ENCODE peak calls at places on chromosomes 4 and X, in ten cellular contexts. S is tibial nerve, E is transverse colon, B is A549, F is testis, K is body of pancreas, C is erythroblast, T is lower leg skin, M is ovary, Y is esophagus muscularis mucosa. N is an unnamed sample.

GRCh38 chr4:112172180-112172579 is 26.9 kb downstream of the FAM241A start:
- DNase-seq in S (no peak), E (no peak), B (no peak), F (no peak), K (no peak), C (no peak), T (no peak), M (no peak), Y (no peak), N (no peak)

GRCh38 chrX:47723689-47724088 is 64.7 kb upstream of the UXT start:
- DNase-seq in S (no peak), E (no peak), B (peak), F (no peak), K (peak), C (peak), T (no peak), M (no peak), Y (no peak), N (no peak)

GRCh38 chr4:86223472-86223871 is 136.4 kb downstream of the MAPK10 start:
- DNase-seq in S (no peak), E (no peak), B (peak), F (no peak), K (no peak), C (peak), T (no peak), M (no peak), Y (no peak), N (no peak)

GRCh38 chr4:159071178-159071968 is 31.5 kb upstream of the RAPGEF2 start:
- DNase-seq in S (no peak), E (no peak), B (peak), F (no peak), K (no peak), C (no peak), T (no peak), M (no peak), Y (peak), N (peak)

GRCh38 chrX:3393581-3394111 is 47.2 kb upstream of the MXRA5 start:
- DNase-seq in S (no peak), E (no peak), B (no peak), F (no peak), K (no peak), C (no peak), T (no peak), M (no peak), Y (no peak), N (no peak)

GRCh38 chrX:9595131-9595530 is 130.3 kb downstream of the TBL1X start:
- DNase-seq in S (no peak), E (no peak), B (no peak), F (no peak), K (no peak), C (no peak), T (peak), M (no peak), Y (no peak), N (no peak)

GRCh38 chr4:108937066-108937465 is 174.2 kb upstream of the ETNPPL start:
- DNase-seq in S (no peak), E (no peak), B (no peak), F (no peak), K (no peak), C (no peak), T (no peak), M (no peak), Y (no peak), N (no peak)

GRCh38 chr4:168739851-168740250 is 243.0 kb downstream of the PALLD start:
- DNase-seq in S (no peak), E (no peak), B (no peak), F (no peak), K (no peak), C (no peak), T (no peak), M (no peak), Y (no peak), N (no peak)

GRCh38 chrX:79259073-79259689 is 108.0 kb downstream of the ITM2A start:
- DNase-seq in S (no peak), E (no peak), B (no peak), F (no peak), K (no peak), C (no peak), T (no peak), M (no peak), Y (no peak), N (no peak)

GRCh38 chrX:21153503-21153902 is 220.7 kb upstream of the CNKSR2 start:
- DNase-seq in S (peak), E (no peak), B (peak), F (peak), K (no peak), C (no peak), T (no peak), M (no peak), Y (no peak), N (no peak)

GRCh38 chrX:8748855-8749254 is 16.9 kb upstream of the ANOS1 start:
- DNase-seq in S (no peak), E (no peak), B (peak), F (no peak), K (no peak), C (peak), T (no peak), M (no peak), Y (no peak), N (no peak)

GRCh38 chr4:1405636-1406415 is 416 bp downstream of the NKX1-1 start:
- DNase-seq in S (no peak), E (no peak), B (no peak), F (peak), K (no peak), C (no peak), T (peak), M (no peak), Y (no peak), N (peak)

GRCh38 chr4:54727346-54727745 is 69.6 kb downstream of the KIT start:
- DNase-seq in S (no peak), E (no peak), B (no peak), F (no peak), K (no peak), C (no peak), T (no peak), M (no peak), Y (no peak), N (no peak)

GRCh38 chr4:150482581-150482980 is 99.4 kb upstream of the MAB21L2 start:
- DNase-seq in S (no peak), E (no peak), B (no peak), F (no peak), K (no peak), C (no peak), T (no peak), M (no peak), Y (no peak), N (no peak)

GRCh38 chrX:71950066-71950465 is 39.4 kb downstream of the NHSL2 start:
- DNase-seq in S (no peak), E (no peak), B (no peak), F (no peak), K (no peak), C (no peak), T (no peak), M (no peak), Y (no peak), N (no peak)

GRCh38 chr4:148444296-148445070 is 2.3 kb upstream of the NR3C2 start:
- DNase-seq in S (no peak), E (peak), B (no peak), F (peak), K (peak), C (peak), T (peak), M (peak), Y (no peak), N (peak)

GRCh38 chrX:2751291-2751690 is 549 bp upstream of the XG start:
- DNase-seq in S (no peak), E (no peak), B (no peak), F (no peak), K (no peak), C (no peak), T (no peak), M (no peak), Y (no peak), N (no peak)

GRCh38 chrX:31213941-31214340 is 142.1 kb upstream of the FTHL17 start:
- DNase-seq in S (no peak), E (no peak), B (no peak), F (no peak), K (peak), C (peak), T (no peak), M (no peak), Y (no peak), N (no peak)

GRCh38 chr4:126955292-126956191 is 677.2 kb upstream of the INTU start:
- DNase-seq in S (no peak), E (no peak), B (no peak), F (peak), K (no peak), C (no peak), T (no peak), M (no peak), Y (no peak), N (no peak)

GRCh38 chrX:40158036-40158706 is 60.4 kb upstream of the BCOR start:
- DNase-seq in S (no peak), E (no peak), B (peak), F (no peak), K (no peak), C (peak), T (no peak), M (peak), Y (no peak), N (no peak)

GRCh38 chr4:105139646-105140045 is 7.0 kb upstream of the TET2 start:
- DNase-seq in S (no peak), E (no peak), B (no peak), F (no peak), K (no peak), C (no peak), T (no peak), M (no peak), Y (no peak), N (no peak)

GRCh38 chr4:95949136-95949765 is 109.4 kb downstream of the PDHA2 start:
- DNase-seq in S (no peak), E (no peak), B (no peak), F (no peak), K (no peak), C (no peak), T (no peak), M (no peak), Y (no peak), N (no peak)

GRCh38 chr4:148203056-148203898 is 238.9 kb downstream of the NR3C2 start:
- DNase-seq in S (no peak), E (no peak), B (no peak), F (no peak), K (peak), C (no peak), T (no peak), M (no peak), Y (no peak), N (no peak)

GRCh38 chrX:15714529-15714928 is 23.5 kb upstream of the CA5B start:
- DNase-seq in S (no peak), E (no peak), B (no peak), F (peak), K (peak), C (no peak), T (no peak), M (no peak), Y (no peak), N (no peak)

GRCh38 chr4:83490876-83491450 is 6.1 kb upstream of the ABRAXAS1 start:
- DNase-seq in S (no peak), E (no peak), B (peak), F (no peak), K (no peak), C (peak), T (no peak), M (no peak), Y (no peak), N (no peak)

GRCh38 chrX:16917120-16917519 is 29.3 kb upstream of the REPS2 start:
- DNase-seq in S (no peak), E (no peak), B (no peak), F (no peak), K (no peak), C (no peak), T (no peak), M (no peak), Y (no peak), N (no peak)

GRCh38 chr4:101782546-101782945 is 8.0 kb upstream of the BANK1 start:
- DNase-seq in S (no peak), E (no peak), B (no peak), F (no peak), K (no peak), C (no peak), T (no peak), M (no peak), Y (no peak), N (no peak)

GRCh38 chr4:1508161-1509160 is 102.2 kb upstream of the NKX1-1 start:
- DNase-seq in S (no peak), E (no peak), B (no peak), F (no peak), K (peak), C (no peak), T (peak), M (no peak), Y (no peak), N (no peak)

GRCh38 chrX:5080812-5081211 is 1147.9 kb downstream of the NLGN4X start:
- DNase-seq in S (no peak), E (no peak), B (no peak), F (no peak), K (no peak), C (no peak), T (no peak), M (no peak), Y (no peak), N (no peak)

GRCh38 chr4:177879851-177880250 is 437.6 kb upstream of the AGA start:
- DNase-seq in S (no peak), E (no peak), B (peak), F (no peak), K (no peak), C (no peak), T (no peak), M (no peak), Y (no peak), N (no peak)

GRCh38 chrX:465418-465817 is 78.7 kb upstream of the PPP2R3B start:
- DNase-seq in S (no peak), E (no peak), B (no peak), F (no peak), K (no peak), C (no peak), T (no peak), M (no peak), Y (no peak), N (no peak)

GRCh38 chrX:53186363-53186762 is 38.6 kb downstream of the KDM5C start:
- DNase-seq in S (no peak), E (no peak), B (no peak), F (no peak), K (no peak), C (no peak), T (no peak), M (no peak), Y (no peak), N (no peak)

GRCh38 chr4:101346312-101346561 is 1.1 kb downstream of the PPP3CA start:
- DNase-seq in S (no peak), E (no peak), B (no peak), F (peak), K (no peak), C (no peak), T (no peak), M (no peak), Y (no peak), N (peak)

GRCh38 chr4:78938868-78939666 is at the start of gene PAQR3:
- DNase-seq in S (peak), E (peak), B (peak), F (peak), K (peak), C (peak), T (peak), M (peak), Y (no peak), N (peak)

GRCh38 chr4:69321153-69321729 is 41.0 kb downstream of the UGT2B28 start:
- DNase-seq in S (no peak), E (no peak), B (no peak), F (no peak), K (peak), C (peak), T (no peak), M (no peak), Y (no peak), N (peak)

GRCh38 chr4:127622923-127623754 is 9.6 kb upstream of the INTU start:
- DNase-seq in S (no peak), E (peak), B (peak), F (peak), K (peak), C (peak), T (peak), M (peak), Y (no peak), N (no peak)

GRCh38 chrX:40402771-40403533 is 177.8 kb upstream of the ATP6AP2 start:
- DNase-seq in S (peak), E (peak), B (peak), F (peak), K (peak), C (no peak), T (no peak), M (peak), Y (no peak), N (no peak)

GRCh38 chrX:131747173-131747572 is 203.3 kb downstream of the OR13H1 start:
- DNase-seq in S (no peak), E (peak), B (peak), F (no peak), K (peak), C (no peak), T (peak), M (peak), Y (no peak), N (no peak)

GRCh38 chrX:64093761-64094160 is 111.7 kb downstream of the AMER1 start:
- DNase-seq in S (no peak), E (no peak), B (peak), F (no peak), K (no peak), C (peak), T (no peak), M (no peak), Y (no peak), N (no peak)

GRCh38 chr4:113232194-113232593 is 182.7 kb downstream of the ANK2 start:
- DNase-seq in S (no peak), E (no peak), B (no peak), F (no peak), K (no peak), C (no peak), T (no peak), M (no peak), Y (no peak), N (no peak)
- TF ChIP-seq POLR2A in S (no peak), E (no peak), B (no peak), F (no peak), K (no peak), C (no peak), T (no peak), M (no peak), Y (no peak), N (no peak)

GRCh38 chrX:107000013-107000515 is at the start of gene MORC4:
- DNase-seq in S (peak), E (peak), B (peak), F (peak), K (peak), C (peak), T (peak), M (peak), Y (no peak), N (peak)
- TF ChIP-seq POLR2A in S (peak), E (peak), B (peak), F (no peak), K (peak), C (no peak), T (no peak), M (peak), Y (no peak), N (no peak)

GRCh38 chr4:6750302-6751221 is 32.0 kb upstream of the KIAA0232 start:
- DNase-seq in S (no peak), E (peak), B (no peak), F (no peak), K (no peak), C (no peak), T (no peak), M (no peak), Y (no peak), N (peak)

GRCh38 chr4:6747690-6748068 is 31.7 kb downstream of the BLOC1S4 start:
- DNase-seq in S (no peak), E (no peak), B (peak), F (peak), K (no peak), C (peak), T (no peak), M (no peak), Y (no peak), N (no peak)

GRCh38 chr4:6748286-6748685 is 32.3 kb downstream of the BLOC1S4 start:
- DNase-seq in S (no peak), E (no peak), B (no peak), F (no peak), K (no peak), C (no peak), T (no peak), M (no peak), Y (no peak), N (no peak)

GRCh38 chr4:6751611-6752485 is 30.7 kb upstream of the KIAA0232 start:
- DNase-seq in S (no peak), E (no peak), B (no peak), F (no peak), K (no peak), C (no peak), T (no peak), M (no peak), Y (no peak), N (no peak)

DNA sequence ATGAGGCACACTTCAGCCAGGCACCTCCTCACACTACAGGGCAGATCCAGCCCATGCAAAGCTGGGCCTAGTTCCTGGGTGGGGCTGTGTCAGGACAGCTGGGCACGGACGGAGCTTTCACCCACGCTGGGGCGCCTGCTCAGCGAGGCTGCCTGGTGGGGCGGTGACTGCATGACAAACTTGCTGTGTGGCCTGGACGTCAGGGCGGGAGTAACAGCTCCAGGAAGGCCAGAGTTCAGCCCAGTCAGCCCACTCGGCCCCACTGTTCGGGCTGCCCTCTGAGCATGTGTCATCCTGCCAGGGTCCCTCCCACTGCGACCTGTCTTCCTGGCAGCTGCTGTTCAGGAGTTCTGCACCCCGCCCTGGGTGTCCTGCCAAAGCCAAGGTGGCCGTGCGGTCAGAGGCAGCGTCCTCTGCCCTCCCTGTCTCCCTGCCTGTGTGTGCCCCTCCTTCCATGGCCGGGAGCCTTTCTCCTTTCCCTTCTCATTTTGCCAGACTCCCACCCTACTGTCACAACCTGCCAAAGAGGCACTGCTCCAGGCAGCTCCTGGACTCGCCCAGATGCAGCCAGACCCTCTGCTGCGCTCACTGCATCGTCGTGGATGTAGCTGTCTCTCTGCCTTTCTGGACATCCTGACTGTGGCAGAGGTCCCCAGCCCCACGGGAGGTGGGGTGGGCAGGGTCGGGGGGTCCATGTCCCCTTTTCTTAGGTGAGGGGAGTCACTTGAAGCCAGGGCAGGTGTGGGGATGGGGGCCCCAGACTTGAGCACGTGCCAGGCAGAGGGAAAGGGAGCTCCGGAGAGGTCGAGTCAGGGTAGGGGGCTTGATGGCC is 33.0 kb upstream of the KIAA0232 start:
- DNase-seq in S (peak), E (peak), B (peak), F (peak), K (peak), C (peak), T (peak), M (no peak), Y (no peak), N (peak)
- TF ChIP-seq POLR2A in S (no peak), E (peak), B (peak), F (no peak), K (peak), C (no peak), T (no peak), M (no peak), Y (peak), N (no peak)

DNA sequence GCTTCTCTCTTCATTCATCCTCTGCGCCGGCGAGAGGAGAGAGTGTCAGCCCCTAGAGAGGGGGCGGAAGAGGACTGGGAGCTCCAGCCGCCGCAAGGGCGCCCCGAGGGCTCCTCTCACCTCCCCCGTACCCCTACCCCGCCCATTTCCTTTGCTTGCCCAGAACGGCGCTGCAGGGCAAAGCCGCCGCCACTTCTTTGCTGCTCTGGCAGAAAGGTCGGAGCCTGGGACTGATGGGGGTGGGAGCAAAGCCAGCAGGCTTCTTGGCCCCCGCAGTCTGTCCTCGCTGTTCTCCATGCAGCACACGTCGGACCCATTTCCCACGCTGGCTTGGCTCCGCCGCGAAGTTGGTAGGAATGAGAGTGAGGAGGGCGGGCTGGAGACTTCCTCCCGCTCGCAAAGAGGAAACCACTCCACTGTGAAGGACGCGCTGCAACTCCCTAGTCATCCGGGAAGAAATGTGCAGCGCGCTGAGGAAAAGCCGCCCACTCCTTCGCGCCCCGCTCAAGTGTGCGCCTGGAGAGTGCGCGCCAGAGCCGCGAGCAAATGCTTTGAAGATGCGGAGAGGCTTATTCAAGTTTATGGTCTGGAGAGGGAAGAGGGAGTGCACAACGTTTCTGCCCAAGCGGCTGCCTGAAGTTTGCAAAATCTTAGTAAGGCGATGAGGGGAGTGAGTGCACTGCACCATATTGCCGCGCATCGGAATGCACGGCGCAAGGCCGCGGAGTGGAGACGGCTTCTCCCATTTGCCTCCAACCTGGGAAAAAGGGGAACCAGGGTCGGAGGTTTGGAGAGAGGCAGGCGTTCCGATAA is 2.8 kb upstream of the PCDH7 start:
- DNase-seq in S (no peak), E (peak), B (peak), F (peak), K (peak), C (no peak), T (peak), M (peak), Y (no peak), N (no peak)
- TF ChIP-seq POLR2A in S (no peak), E (no peak), B (no peak), F (no peak), K (no peak), C (no peak), T (no peak), M (no peak), Y (no peak), N (no peak)